ENCODE peak calls at places on chromosomes 16 and 17, in five cellular contexts. Q is HFFc6; T is activated CD4-positive, alpha-beta T cell treated with anti-CD3 and anti-CD28 coated beads, Interleukin-2, amount 50 U/mL, for 1 hour; U is left ventricle myocardium superior; C is stimulated activated CD4-positive, alpha-beta T cell treated with anti-CD3 and anti-CD28 coated beads, Interleukin-4, amount 100 ng/mL, for 1 hour. F is an unnamed sample.

GRCh38 chr17:19747829-19748806 is at the start of gene ALDH3A1:
- DNase-seq in Q (no peak), C (no peak), U (no peak), T (no peak), F (no peak)

GRCh38 chr17:78653382-78653781 is 76.2 kb upstream of the DNAH17 start:
- DNase-seq in T (no peak), Q (peak; percentile 37), C (no peak), U (no peak), F (no peak)

GRCh38 chr17:36731806-36732205 is 130.4 kb downstream of the MRM1 start:
- DNase-seq in T (no peak), U (no peak), C (no peak), Q (no peak), F (no peak)

GRCh38 chr17:57755479-57756070 is 10.5 kb upstream of the CCDC182 start:
- DNase-seq in C (no peak), T (no peak), Q (no peak), U (no peak), F (no peak)

GRCh38 chr16:30581462-30581861 is 4.0 kb downstream of the ZNF785 start:
- DNase-seq in T (no peak), Q (no peak), C (no peak), U (peak; percentile 9), F (no peak)

GRCh38 chr16:50153648-50154368 is 702 bp downstream of the TENT4B start:
- DNase-seq in C (no peak), T (peak; percentile 39), Q (no peak), U (no peak), F (peak; percentile 15)

GRCh38 chr17:7211512-7212277 is 7.9 kb downstream of the DLG4 start:
- DNase-seq in T (no peak), C (no peak), U (peak; percentile 25), Q (no peak), F (no peak)

GRCh38 chr17:68319420-68320162 is 28.3 kb downstream of the ARSG start:
- DNase-seq in Q (no peak), T (no peak), U (no peak), C (no peak), F (no peak)

GRCh38 chr16:77782694-77783093 is 5.7 kb upstream of the VAT1L start:
- DNase-seq in U (no peak), Q (no peak), T (no peak), C (no peak), F (peak; percentile 42)

GRCh38 chr17:2624292-2624731 is 30.9 kb downstream of the PAFAH1B1 start:
- DNase-seq in T (no peak), Q (no peak), U (no peak), C (no peak), F (no peak)

GRCh38 chr16:77207029-77207428 is 7.8 kb downstream of the SYCE1L start:
- DNase-seq in T (no peak), C (no peak), Q (no peak), U (no peak), F (no peak)

GRCh38 chr16:54931041-54931756 is 534 bp downstream of the IRX5 start:
- DNase-seq in U (peak; percentile 65), T (no peak), Q (peak; percentile 52), C (no peak), F (peak; percentile 27)

GRCh38 chr16:11215935-11216556 is 40.0 kb downstream of the SOCS1 start:
- DNase-seq in C (no peak), U (no peak), T (no peak), Q (no peak), F (no peak)

GRCh38 chr16:81956213-81956948 is 54.9 kb downstream of the SDR42E1 start:
- DNase-seq in C (no peak), U (no peak), T (no peak), Q (peak; percentile 9), F (no peak)

GRCh38 chr17:35578195-35578928 is at the start of gene PEX12:
- DNase-seq in U (peak; percentile 90), Q (peak; percentile 82), C (peak; percentile 82), T (peak; percentile 83), F (peak; percentile 81)

GRCh38 chr16:31331807-31332301 is 23.1 kb upstream of the ITGAX start:
- DNase-seq in T (no peak), Q (no peak), U (no peak), C (no peak), F (no peak)

GRCh38 chr16:70267516-70267915 is 15.8 kb upstream of the EXOSC6 start:
- DNase-seq in U (no peak), Q (peak; percentile 43), C (no peak), T (no peak), F (peak; percentile 72)

GRCh38 chr17:67753026-67753425 is 35.3 kb downstream of the NOL11 start:
- DNase-seq in T (no peak), U (no peak), C (no peak), Q (no peak), F (no peak)

GRCh38 chr16:46833465-46833810 is 2.5 kb upstream of the C16orf87 start:
- DNase-seq in U (no peak), T (no peak), Q (no peak), C (no peak), F (no peak)

GRCh38 chr17:7262192-7263070 is at the start of gene CLDN7:
- DNase-seq in T (no peak), C (no peak), U (no peak), Q (no peak), F (no peak)

GRCh38 chr16:8989099-8989878 is 25.6 kb upstream of the USP7 start:
- DNase-seq in Q (no peak), C (no peak), U (no peak), T (no peak), F (no peak)

GRCh38 chr17:79022507-79022991 is 1.4 kb upstream of the C1QTNF1 start:
- DNase-seq in C (no peak), Q (no peak), U (peak; percentile 87), T (no peak), F (no peak)

GRCh38 chr16:89722392-89723278 is 1.3 kb downstream of the ZNF276 start:
- DNase-seq in C (peak; percentile 52), U (peak; percentile 83), Q (no peak), T (peak; percentile 79), F (no peak)

GRCh38 chr16:66290431-66290830 is 76.1 kb upstream of the CDH5 start:
- DNase-seq in C (no peak), U (no peak), Q (no peak), T (no peak), F (no peak)

F was measured in HuH-7.